ENCODE peak calls at places on chromosomes 4 and X, in four cellular contexts. X, P, I and Z are unnamed samples.

GRCh38 chr4:168441412-168441811 is 38.9 kb downstream of the DDX60L start:
- DNase-seq in X (no peak), P (no peak), I (no peak), Z (no peak)

GRCh38 chr4:184279496-184280082 is 61.9 kb upstream of the ENPP6 start:
- DNase-seq in X (no peak), P (no peak), I (no peak), Z (no peak)

GRCh38 chrX:120429776-120430535 is 39.1 kb downstream of the LAMP2 start:
- DNase-seq in X (no peak), P (no peak), I (peak), Z (no peak)

GRCh38 chr4:82431026-82431745 is 796 bp downstream of the ENOPH1 start:
- DNase-seq in X (peak), P (peak), I (peak), Z (peak)

GRCh38 chr4:142883433-142883832 is 37.3 kb upstream of the INPP4B start:
- DNase-seq in X (no peak), P (no peak), I (peak), Z (no peak)

GRCh38 chrX:15988661-15989603 is 134.3 kb upstream of the AP1S2 start:
- DNase-seq in X (peak), P (no peak), I (peak), Z (no peak)

GRCh38 chr4:53680588-53680987 is 89.3 kb upstream of the LNX1 start:
- DNase-seq in X (no peak), P (no peak), I (no peak), Z (no peak)

GRCh38 chr4:22237155-22237751 is 278.6 kb downstream of the ADGRA3 start:
- DNase-seq in X (peak), P (peak), I (peak), Z (no peak)

GRCh38 chr4:7398104-7398423 is 36.7 kb downstream of the PSAPL1 start:
- DNase-seq in X (peak), P (peak), I (no peak), Z (peak)

GRCh38 chr4:1061372-1061700 is 49.9 kb downstream of the FGFRL1 start:
- DNase-seq in X (no peak), P (no peak), I (no peak), Z (no peak)

GRCh38 chrX:23317799-23318724 is 16.6 kb upstream of the PTCHD1 start:
- DNase-seq in X (peak), P (no peak), I (peak), Z (peak)

GRCh38 chrX:68438575-68438974 is 5.3 kb upstream of the OPHN1 start:
- DNase-seq in X (no peak), P (no peak), I (no peak), Z (peak)

GRCh38 chr4:22625301-22625700 is 67.4 kb upstream of the GBA3 start:
- DNase-seq in X (no peak), P (no peak), I (no peak), Z (no peak)

GRCh38 chrX:130347336-130347735 is 7.6 kb downstream of the SLC25A14 start:
- DNase-seq in X (no peak), P (no peak), I (no peak), Z (no peak)

GRCh38 chr4:5448286-5448685 is 260.1 kb downstream of the EVC2 start:
- DNase-seq in X (no peak), P (no peak), I (no peak), Z (no peak)

GRCh38 chrX:56211701-56212100 is 20.5 kb upstream of the KLF8 start:
- DNase-seq in X (no peak), P (no peak), I (no peak), Z (no peak)

GRCh38 chrX:23694606-23695005 is 27.3 kb downstream of the PRDX4 start:
- DNase-seq in X (peak), P (no peak), I (peak), Z (peak)

GRCh38 chr4:149980941-149981340 is 97.3 kb upstream of the DCLK2 start:
- DNase-seq in X (peak), P (no peak), I (peak), Z (no peak)

GRCh38 chrX:128769511-128769910 is 717.3 kb upstream of the ACTRT1 start:
- DNase-seq in X (no peak), P (no peak), I (no peak), Z (no peak)

GRCh38 chr4:124873361-124874171 is 161.0 kb upstream of the ANKRD50 start:
- DNase-seq in X (no peak), P (no peak), I (no peak), Z (no peak)

GRCh38 chr4:162644346-162644745 is 480.5 kb upstream of the FSTL5 start:
- DNase-seq in X (peak), P (no peak), I (no peak), Z (no peak)

GRCh38 chrX:24760601-24761000 is 66.9 kb downstream of the POLA1 start:
- DNase-seq in X (peak), P (no peak), I (no peak), Z (no peak)

GRCh38 chrX:133053854-133054565 is 42.9 kb downstream of the USP26 start:
- DNase-seq in X (no peak), P (no peak), I (no peak), Z (no peak)

GRCh38 chrX:33339219-33339618 is 127.9 kb upstream of the DMD start:
- DNase-seq in X (peak), P (no peak), I (no peak), Z (no peak)

GRCh38 chr4:17558941-17559708 is 17.9 kb upstream of the LAP3 start:
- DNase-seq in X (no peak), P (no peak), I (no peak), Z (no peak)

DNA sequence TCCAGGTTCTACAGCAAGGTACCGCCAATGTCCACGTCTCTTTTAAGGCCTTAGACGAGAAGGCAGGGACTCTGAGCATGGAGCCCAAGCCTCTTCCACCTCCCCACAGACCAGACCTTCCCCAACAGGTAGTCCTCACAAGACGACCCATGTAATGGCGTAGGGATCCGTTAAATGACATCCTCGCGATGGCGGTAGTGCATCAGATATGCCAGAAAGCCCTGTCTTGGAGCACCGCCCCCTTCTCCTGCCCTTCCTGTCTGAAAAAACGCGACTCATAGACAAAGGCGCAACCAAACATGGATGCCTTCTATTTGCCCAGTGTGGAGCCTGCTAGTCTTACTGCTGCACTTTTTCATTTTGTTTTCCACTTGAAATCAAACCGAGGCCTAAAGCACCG is 185.4 kb downstream of the OR13H1 start:
- DNase-seq in X (no peak), P (peak), I (peak), Z (peak)
- H3K4me3 ChIP-seq in X (no peak), P (peak), I (no peak), Z (peak)

GRCh38 chr4:47705326-47705981 is 132.4 kb downstream of the CORIN start:
- DNase-seq in X (peak), P (no peak), I (peak), Z (no peak)
- TF ChIP-seq CTCF in X (peak), P (peak), I (peak), Z (no peak)

GRCh38 chr4:189802884-189803283 is 137.8 kb upstream of the FRG1 start:
- DNase-seq in X (no peak), P (no peak), I (no peak), Z (no peak)
- H3K4me3 ChIP-seq in X (no peak), P (no peak), I (no peak), Z (no peak)

GRCh38 chr4:81369898-81370297 is 101.8 kb downstream of the RASGEF1B start:
- DNase-seq in X (no peak), P (no peak), I (no peak), Z (no peak)
- TF ChIP-seq CTCF in X (no peak), P (no peak), I (no peak), Z (no peak)

GRCh38 chr4:41216294-41217019 is 2.1 kb upstream of the APBB2 start:
- DNase-seq in X (peak), P (peak), I (peak), Z (peak)

GRCh38 chr4:41215969-41216293 is 1.6 kb upstream of the APBB2 start:
- DNase-seq in X (no peak), P (no peak), I (no peak), Z (no peak)

GRCh38 chr4:41214158-41215146 is at the start of gene APBB2:
- DNase-seq in X (peak), P (peak), I (peak), Z (peak)

GRCh38 chr4:41213563-41214157 is 682 bp downstream of the APBB2 start:
- DNase-seq in X (no peak), P (peak), I (peak), Z (no peak)

GRCh38 chr4:41215155-41215554 is 813 bp upstream of the APBB2 start:
- DNase-seq in X (no peak), P (no peak), I (no peak), Z (no peak)
- H3K4me3 ChIP-seq in X (no peak), P (peak), I (no peak), Z (no peak)

DNA sequence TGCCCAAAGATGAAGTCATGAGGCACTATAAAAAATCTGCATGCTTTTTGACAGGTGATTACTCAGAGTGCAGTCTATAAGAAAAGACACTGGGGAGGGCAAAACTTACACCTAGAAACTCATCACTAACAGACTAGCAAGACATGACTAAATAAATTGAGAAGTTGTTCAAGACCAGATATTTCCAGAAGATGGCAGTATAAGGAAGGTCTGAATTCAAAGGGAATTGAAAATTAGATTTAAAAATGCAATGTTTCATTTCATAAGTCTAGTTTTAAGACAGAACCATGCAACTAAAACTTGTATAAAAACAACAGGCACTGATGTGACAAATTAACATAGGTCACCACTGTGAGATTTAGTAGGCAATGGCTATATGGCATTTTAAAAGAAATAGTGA is 232.5 kb upstream of the POF1B start:
- DNase-seq in X (peak), P (no peak), I (no peak), Z (no peak)
- TF ChIP-seq CTCF in X (peak), P (no peak), I (no peak), Z (no peak)

GRCh38 chrX:40047485-40047884 is 50.3 kb downstream of the BCOR start:
- DNase-seq in X (no peak), P (no peak), I (no peak), Z (no peak)
- H3K4me3 ChIP-seq in X (no peak), P (no peak), I (no peak), Z (no peak)

GRCh38 chr4:93042746-93043145 is 739.0 kb downstream of the GRID2 start:
- DNase-seq in X (no peak), P (no peak), I (no peak), Z (no peak)
- TF ChIP-seq CTCF in X (no peak), P (no peak), I (no peak), Z (no peak)

GRCh38 chr4:173517781-173518371 is 12.2 kb downstream of the HAND2 start:
- DNase-seq in X (peak), P (no peak), I (no peak), Z (no peak)
- H3K4me3 ChIP-seq in X (peak), P (peak), I (no peak), Z (no peak)

GRCh38 chr4:77599378-77599777 is 6.2 kb upstream of the CXCL13 start:
- DNase-seq in X (peak), P (no peak), I (peak), Z (no peak)
- TF ChIP-seq CTCF in X (peak), P (peak), I (peak), Z (no peak)